ENCODE peak calls at places on chromosomes 1 and 21, in eight cellular contexts. One of them, this sample, is unnamed.
A peak's percentile ranks its signal among the peaks of the same experiment; 100 is the strongest.

GRCh38 chr1:6588893-6589481 is 9.2 kb downstream of the ZBTB48 start:
- DNase-seq in fibroblast of lung: no peak
- DNase-seq in mesendoderm: no peak
- DNase-seq in A549: no peak
- DNase-seq in ovary: no peak
- DNase-seq in right cardiac atrium: peak; percentile 40
- DNase-seq in CD4-positive, alpha-beta T cell: no peak
- DNase-seq in CD8-positive, alpha-beta memory T cell: no peak
- DNase-seq in this sample: no peak

GRCh38 chr1:25858494-25858893 is 763 bp downstream of the AUNIP start:
- DNase-seq in fibroblast of lung: no peak
- DNase-seq in A549: no peak
- DNase-seq in mesendoderm: no peak
- DNase-seq in CD4-positive, alpha-beta T cell: no peak
- DNase-seq in right cardiac atrium: no peak
- DNase-seq in ovary: no peak
- DNase-seq in CD8-positive, alpha-beta memory T cell: no peak
- DNase-seq in this sample: no peak

GRCh38 chr1:151147132-151147503 is 687 bp upstream of the SEMA6C start:
- DNase-seq in ovary: peak; percentile 45
- DNase-seq in mesendoderm: peak; percentile 53
- DNase-seq in fibroblast of lung: no peak
- DNase-seq in CD8-positive, alpha-beta memory T cell: no peak
- DNase-seq in right cardiac atrium: no peak
- DNase-seq in A549: no peak
- DNase-seq in CD4-positive, alpha-beta T cell: no peak
- DNase-seq in this sample: no peak

GRCh38 chr21:16280731-16281130 is 550.9 kb downstream of the USP25 start:
- DNase-seq in right cardiac atrium: no peak
- DNase-seq in A549: no peak
- DNase-seq in ovary: no peak
- DNase-seq in fibroblast of lung: peak; percentile 18
- DNase-seq in mesendoderm: no peak
- DNase-seq in CD4-positive, alpha-beta T cell: no peak
- DNase-seq in CD8-positive, alpha-beta memory T cell: no peak
- DNase-seq in this sample: peak; percentile 27

GRCh38 chr1:9427388-9427787 is 111.9 kb upstream of the SLC25A33 start:
- DNase-seq in A549: no peak
- DNase-seq in ovary: no peak
- DNase-seq in right cardiac atrium: no peak
- DNase-seq in CD4-positive, alpha-beta T cell: no peak
- DNase-seq in fibroblast of lung: no peak
- DNase-seq in mesendoderm: no peak
- DNase-seq in CD8-positive, alpha-beta memory T cell: no peak
- DNase-seq in this sample: no peak

GRCh38 chr1:38584408-38585037 is 275.0 kb downstream of the RRAGC start:
- DNase-seq in CD4-positive, alpha-beta T cell: no peak
- DNase-seq in right cardiac atrium: no peak
- DNase-seq in fibroblast of lung: no peak
- DNase-seq in ovary: no peak
- DNase-seq in A549: no peak
- DNase-seq in CD8-positive, alpha-beta memory T cell: no peak
- DNase-seq in mesendoderm: peak; percentile 23
- DNase-seq in this sample: no peak

GRCh38 chr1:75908717-75909152 is 23.5 kb downstream of the ASB17 start:
- DNase-seq in CD8-positive, alpha-beta memory T cell: no peak
- DNase-seq in A549: peak; percentile 53
- DNase-seq in fibroblast of lung: peak; percentile 73
- DNase-seq in ovary: no peak
- DNase-seq in right cardiac atrium: no peak
- DNase-seq in CD4-positive, alpha-beta T cell: no peak
- DNase-seq in mesendoderm: peak; percentile 79
- DNase-seq in this sample: peak; percentile 15

GRCh38 chr1:236038034-236038433 is 26.9 kb downstream of the NID1 start:
- DNase-seq in right cardiac atrium: no peak
- DNase-seq in mesendoderm: no peak
- DNase-seq in CD4-positive, alpha-beta T cell: no peak
- DNase-seq in ovary: no peak
- DNase-seq in A549: no peak
- DNase-seq in fibroblast of lung: no peak
- DNase-seq in CD8-positive, alpha-beta memory T cell: no peak
- DNase-seq in this sample: no peak

GRCh38 chr1:6502000-6502891 is 10.8 kb upstream of the PLEKHG5 start:
- DNase-seq in fibroblast of lung: peak; percentile 42
- DNase-seq in A549: no peak
- DNase-seq in CD8-positive, alpha-beta memory T cell: no peak
- DNase-seq in mesendoderm: no peak
- DNase-seq in ovary: peak; percentile 81
- DNase-seq in right cardiac atrium: peak; percentile 94
- DNase-seq in CD4-positive, alpha-beta T cell: no peak
- DNase-seq in this sample: peak; percentile 66

GRCh38 chr1:178958491-178958890 is 67.2 kb upstream of the FAM20B start:
- DNase-seq in right cardiac atrium: no peak
- DNase-seq in CD4-positive, alpha-beta T cell: no peak
- DNase-seq in mesendoderm: no peak
- DNase-seq in fibroblast of lung: no peak
- DNase-seq in CD8-positive, alpha-beta memory T cell: no peak
- DNase-seq in ovary: no peak
- DNase-seq in A549: no peak
- DNase-seq in this sample: no peak

GRCh38 chr1:8822383-8823294 is 5.2 kb upstream of the RERE start:
- DNase-seq in fibroblast of lung: peak; percentile 94
- DNase-seq in CD8-positive, alpha-beta memory T cell: no peak
- DNase-seq in A549: no peak
- DNase-seq in CD4-positive, alpha-beta T cell: no peak
- DNase-seq in right cardiac atrium: peak; percentile 51
- DNase-seq in mesendoderm: peak; percentile 49
- DNase-seq in ovary: no peak
- DNase-seq in this sample: no peak

GRCh38 chr1:64337476-64337875 is 132.5 kb upstream of the CACHD1 start:
- DNase-seq in A549: no peak
- DNase-seq in fibroblast of lung: no peak
- DNase-seq in CD8-positive, alpha-beta memory T cell: no peak
- DNase-seq in CD4-positive, alpha-beta T cell: no peak
- DNase-seq in right cardiac atrium: no peak
- DNase-seq in ovary: no peak
- DNase-seq in mesendoderm: no peak
- DNase-seq in this sample: no peak

GRCh38 chr21:42293649-42294272 is 21.4 kb downstream of the TFF3 start:
- DNase-seq in CD8-positive, alpha-beta memory T cell: no peak
- DNase-seq in mesendoderm: no peak
- DNase-seq in fibroblast of lung: no peak
- DNase-seq in A549: no peak
- DNase-seq in CD4-positive, alpha-beta T cell: no peak
- DNase-seq in right cardiac atrium: peak; percentile 28
- DNase-seq in ovary: no peak
- DNase-seq in this sample: no peak

GRCh38 chr1:27603962-27604578 is at the start of gene AHDC1:
- DNase-seq in CD4-positive, alpha-beta T cell: peak; percentile 90
- DNase-seq in ovary: peak; percentile 93
- DNase-seq in mesendoderm: peak; percentile 98
- DNase-seq in CD8-positive, alpha-beta memory T cell: peak; percentile 92
- DNase-seq in fibroblast of lung: peak; percentile 89
- DNase-seq in A549: peak; percentile 88
- DNase-seq in right cardiac atrium: peak; percentile 97
- DNase-seq in this sample: peak; percentile 95

GRCh38 chr1:57848406-57848805 is 424.5 kb upstream of the DAB1 start:
- DNase-seq in ovary: no peak
- DNase-seq in mesendoderm: no peak
- DNase-seq in fibroblast of lung: no peak
- DNase-seq in CD4-positive, alpha-beta T cell: no peak
- DNase-seq in right cardiac atrium: no peak
- DNase-seq in A549: no peak
- DNase-seq in CD8-positive, alpha-beta memory T cell: no peak
- DNase-seq in this sample: no peak

GRCh38 chr1:154821083-154821482 is 49.0 kb downstream of the KCNN3 start:
- DNase-seq in CD8-positive, alpha-beta memory T cell: no peak
- DNase-seq in A549: no peak
- DNase-seq in right cardiac atrium: no peak
- DNase-seq in ovary: no peak
- DNase-seq in CD4-positive, alpha-beta T cell: no peak
- DNase-seq in mesendoderm: no peak
- DNase-seq in fibroblast of lung: peak; percentile 6
- DNase-seq in this sample: no peak

GRCh38 chr1:35557118-35557610 is at the start of gene KIAA0319L:
- DNase-seq in ovary: peak; percentile 88
- DNase-seq in fibroblast of lung: no peak
- DNase-seq in CD8-positive, alpha-beta memory T cell: no peak
- DNase-seq in right cardiac atrium: peak; percentile 95
- DNase-seq in CD4-positive, alpha-beta T cell: no peak
- DNase-seq in A549: peak; percentile 56
- DNase-seq in mesendoderm: no peak
- DNase-seq in this sample: peak; percentile 95

GRCh38 chr1:115430717-115431116 is 92.7 kb upstream of the NGF start:
- DNase-seq in ovary: no peak
- DNase-seq in A549: peak; percentile 83
- DNase-seq in mesendoderm: peak; percentile 75
- DNase-seq in right cardiac atrium: no peak
- DNase-seq in CD8-positive, alpha-beta memory T cell: no peak
- DNase-seq in CD4-positive, alpha-beta T cell: no peak
- DNase-seq in fibroblast of lung: peak; percentile 90
- DNase-seq in this sample: no peak

GRCh38 chr1:231606712-231607111 is 19.9 kb upstream of the DISC1 start:
- DNase-seq in A549: no peak
- DNase-seq in CD4-positive, alpha-beta T cell: no peak
- DNase-seq in fibroblast of lung: no peak
- DNase-seq in CD8-positive, alpha-beta memory T cell: no peak
- DNase-seq in ovary: no peak
- DNase-seq in mesendoderm: peak; percentile 75
- DNase-seq in right cardiac atrium: no peak
- DNase-seq in this sample: no peak

GRCh38 chr1:204335085-204335484 is 24.6 kb downstream of the PLEKHA6 start:
- DNase-seq in A549: no peak
- DNase-seq in CD8-positive, alpha-beta memory T cell: no peak
- DNase-seq in right cardiac atrium: no peak
- DNase-seq in ovary: no peak
- DNase-seq in mesendoderm: peak; percentile 56
- DNase-seq in fibroblast of lung: no peak
- DNase-seq in CD4-positive, alpha-beta T cell: no peak
- DNase-seq in this sample: no peak

GRCh38 chr1:242886137-242886536 is 361.6 kb upstream of the PLD5 start:
- DNase-seq in CD4-positive, alpha-beta T cell: no peak
- DNase-seq in CD8-positive, alpha-beta memory T cell: no peak
- DNase-seq in ovary: no peak
- DNase-seq in A549: peak; percentile 59
- DNase-seq in right cardiac atrium: no peak
- DNase-seq in fibroblast of lung: no peak
- DNase-seq in mesendoderm: no peak
- DNase-seq in this sample: no peak

GRCh38 chr1:24526940-24527542 is 24.4 kb downstream of the RCAN3 start:
- DNase-seq in CD4-positive, alpha-beta T cell: peak; percentile 42
- DNase-seq in ovary: no peak
- DNase-seq in mesendoderm: no peak
- DNase-seq in CD8-positive, alpha-beta memory T cell: peak; percentile 8
- DNase-seq in right cardiac atrium: no peak
- DNase-seq in fibroblast of lung: peak; percentile 38
- DNase-seq in A549: peak; percentile 25
- DNase-seq in this sample: no peak

GRCh38 chr21:34992736-34993135 is 56.4 kb downstream of the RUNX1 start:
- DNase-seq in fibroblast of lung: peak; percentile 77
- DNase-seq in ovary: no peak
- DNase-seq in right cardiac atrium: no peak
- DNase-seq in CD4-positive, alpha-beta T cell: no peak
- DNase-seq in mesendoderm: no peak
- DNase-seq in CD8-positive, alpha-beta memory T cell: no peak
- DNase-seq in A549: no peak
- DNase-seq in this sample: no peak

DNA sequence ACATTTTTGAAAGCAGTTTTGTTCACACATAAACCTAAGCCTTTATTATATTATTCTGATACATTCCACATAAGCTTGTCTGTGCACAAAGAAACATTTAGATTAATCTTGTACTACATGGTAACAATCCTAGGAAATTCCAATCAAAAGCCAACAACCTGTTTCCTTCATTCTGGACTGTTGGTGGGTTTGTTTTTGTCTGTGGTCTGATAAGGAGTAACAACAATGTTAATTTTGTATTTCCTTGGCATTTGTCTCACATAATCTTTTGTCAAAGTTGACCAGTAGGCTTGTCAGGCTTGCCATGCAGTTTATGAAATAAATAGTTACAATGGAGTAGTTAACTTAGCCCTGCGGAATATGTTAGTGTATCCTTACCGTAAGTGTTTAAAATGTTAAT is 183.3 kb downstream of the DHRS3 start:
- DNase-seq in fibroblast of lung: no peak
- DNase-seq in A549: no peak
- DNase-seq in CD8-positive, alpha-beta memory T cell: no peak
- DNase-seq in right cardiac atrium: no peak
- DNase-seq in mesendoderm: no peak
- DNase-seq in ovary: no peak
- DNase-seq in CD4-positive, alpha-beta T cell: no peak
- DNase-seq in this sample: no peak
- H3K27ac ChIP-seq in fibroblast of lung: no peak overlapping the region
- H3K27ac ChIP-seq in A549: peak overlapping the region; percentile 76
- H3K27ac ChIP-seq in CD8-positive, alpha-beta memory T cell: peak overlapping the region; percentile 41
- H3K27ac ChIP-seq in right cardiac atrium: no peak overlapping the region
- H3K27ac ChIP-seq in mesendoderm: no peak overlapping the region
- H3K27ac ChIP-seq in ovary: peak overlapping the region; percentile 49
- H3K27ac ChIP-seq in CD4-positive, alpha-beta T cell: peak overlapping the region; percentile 9
- H3K27ac ChIP-seq in this sample: peak overlapping the region; percentile 15

GRCh38 chr1:84755216-84755615 is 65.0 kb upstream of the SSX2IP start:
- DNase-seq in A549: no peak
- DNase-seq in mesendoderm: no peak
- DNase-seq in CD8-positive, alpha-beta memory T cell: no peak
- DNase-seq in CD4-positive, alpha-beta T cell: no peak
- DNase-seq in fibroblast of lung: no peak
- DNase-seq in right cardiac atrium: no peak
- DNase-seq in ovary: no peak
- DNase-seq in this sample: no peak
- H3K27ac ChIP-seq in A549: no peak overlapping the region
- H3K27ac ChIP-seq in mesendoderm: no peak overlapping the region
- H3K27ac ChIP-seq in CD8-positive, alpha-beta memory T cell: no peak overlapping the region
- H3K27ac ChIP-seq in CD4-positive, alpha-beta T cell: no peak overlapping the region
- H3K27ac ChIP-seq in fibroblast of lung: no peak overlapping the region
- H3K27ac ChIP-seq in right cardiac atrium: no peak overlapping the region
- H3K27ac ChIP-seq in ovary: no peak overlapping the region
- H3K27ac ChIP-seq in this sample: no peak overlapping the region

DNA sequence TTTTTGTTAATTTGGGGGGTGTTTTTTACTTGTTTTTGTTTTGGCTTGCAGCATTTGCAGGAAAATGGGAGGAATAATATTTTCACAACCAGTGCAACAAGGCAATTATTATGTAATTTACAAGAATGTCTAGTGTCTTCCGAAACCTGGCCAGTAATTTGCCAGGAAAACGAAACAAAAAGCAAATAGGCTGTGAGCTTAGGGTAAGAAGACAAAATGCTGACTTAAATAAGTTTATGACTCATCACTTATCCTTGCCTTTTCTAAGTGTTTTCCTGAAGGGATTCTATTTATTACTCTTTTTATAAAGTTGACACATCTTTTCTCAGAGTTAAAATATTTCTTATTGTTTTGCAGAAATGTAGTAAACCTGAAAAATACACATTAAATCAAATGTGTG is 49.8 kb downstream of the KCNT2 start:
- DNase-seq in mesendoderm: peak; percentile 34
- DNase-seq in right cardiac atrium: no peak
- DNase-seq in fibroblast of lung: peak; percentile 84
- DNase-seq in CD4-positive, alpha-beta T cell: no peak
- DNase-seq in ovary: no peak
- DNase-seq in CD8-positive, alpha-beta memory T cell: no peak
- DNase-seq in A549: peak; percentile 59
- DNase-seq in this sample: no peak
- H3K27ac ChIP-seq in mesendoderm: no peak overlapping the region
- H3K27ac ChIP-seq in right cardiac atrium: no peak overlapping the region
- H3K27ac ChIP-seq in fibroblast of lung: no peak overlapping the region
- H3K27ac ChIP-seq in CD4-positive, alpha-beta T cell: no peak overlapping the region
- H3K27ac ChIP-seq in ovary: peak overlapping the region; percentile 27
- H3K27ac ChIP-seq in CD8-positive, alpha-beta memory T cell: no peak overlapping the region
- H3K27ac ChIP-seq in A549: peak overlapping the region; percentile 56
- H3K27ac ChIP-seq in this sample: no peak overlapping the region

GRCh38 chr1:41041866-41042265 is 20.3 kb upstream of the SLFNL1 start:
- DNase-seq in CD8-positive, alpha-beta memory T cell: no peak
- DNase-seq in CD4-positive, alpha-beta T cell: no peak
- DNase-seq in fibroblast of lung: no peak
- DNase-seq in mesendoderm: no peak
- DNase-seq in A549: no peak
- DNase-seq in right cardiac atrium: no peak
- DNase-seq in ovary: no peak
- DNase-seq in this sample: no peak
- H3K27ac ChIP-seq in CD8-positive, alpha-beta memory T cell: no peak overlapping the region
- H3K27ac ChIP-seq in CD4-positive, alpha-beta T cell: no peak overlapping the region
- H3K27ac ChIP-seq in fibroblast of lung: no peak overlapping the region
- H3K27ac ChIP-seq in mesendoderm: no peak overlapping the region
- H3K27ac ChIP-seq in A549: no peak overlapping the region
- H3K27ac ChIP-seq in right cardiac atrium: no peak overlapping the region
- H3K27ac ChIP-seq in ovary: no peak overlapping the region
- H3K27ac ChIP-seq in this sample: no peak overlapping the region